ENCODE peak calls at places on chromosomes 1 and 21, in nine cellular contexts. Y, F, C, V, N, X, S, A and J are unnamed samples.
A peak's percentile ranks its signal among the peaks of the same experiment; 100 is the strongest.

GRCh38 chr1:94039514-94039870 is 81.5 kb downstream of the ABCA4 start:
- DNase-seq in X (no peak), A (peak; percentile 88), Y (no peak), F (peak; percentile 91), V (peak; percentile 60), N (peak; percentile 48), C (peak; percentile 88), S (peak; percentile 86), J (no peak)

GRCh38 chr1:211648980-211649934 is 26.2 kb downstream of the NEK2 start:
- DNase-seq in A (no peak), F (peak; percentile 55), X (no peak), Y (no peak), S (peak; percentile 47), N (no peak), C (peak; percentile 50), V (peak; percentile 73), J (no peak)

GRCh38 chr1:151720974-151721787 is at the start of gene RIIAD1:
- DNase-seq in V (peak; percentile 93), F (peak; percentile 63), N (no peak), C (peak; percentile 25), S (peak; percentile 61), Y (no peak), X (no peak), A (no peak), J (no peak)

GRCh38 chr1:17101261-17101660 is 18.0 kb downstream of the PADI2 start:
- DNase-seq in Y (no peak), A (no peak), F (no peak), S (no peak), C (no peak), X (no peak), V (no peak), N (no peak), J (no peak)

GRCh38 chr1:93672069-93672468 is 9.6 kb downstream of the BCAR3 start:
- DNase-seq in N (no peak), X (peak; percentile 77), Y (no peak), F (no peak), A (peak; percentile 98), C (peak; percentile 95), V (no peak), S (no peak), J (no peak)

GRCh38 chr1:181192277-181192676 is 103.8 kb downstream of the IER5 start:
- DNase-seq in Y (no peak), N (no peak), A (no peak), C (no peak), V (no peak), X (no peak), F (no peak), S (no peak), J (no peak)

GRCh38 chr1:16727190-16728111 is 12.9 kb upstream of the RNU1-4 start:
- DNase-seq in Y (no peak), C (peak; percentile 67), A (peak; percentile 39), V (peak; percentile 58), X (no peak), F (no peak), S (peak; percentile 63), N (peak; percentile 85), J (no peak)

GRCh38 chr1:21868941-21869454 is 56.9 kb downstream of the LDLRAD2 start:
- DNase-seq in X (no peak), A (no peak), C (no peak), N (no peak), F (no peak), S (no peak), V (no peak), Y (no peak), J (no peak)

GRCh38 chr1:40665335-40666171 is at the start of gene RIMS3:
- DNase-seq in Y (no peak), F (peak; percentile 88), X (peak; percentile 85), V (peak; percentile 98), S (peak; percentile 86), C (peak; percentile 42), A (peak; percentile 53), N (no peak), J (no peak)

GRCh38 chr1:50348449-50349241 is 74.6 kb downstream of the DMRTA2 start:
- DNase-seq in N (peak; percentile 64), V (peak; percentile 74), S (peak; percentile 63), Y (peak; percentile 39), X (no peak), A (peak; percentile 63), F (peak; percentile 84), C (peak; percentile 87), J (peak; percentile 58)

GRCh38 chr1:20194224-20194623 is 7.9 kb upstream of the PLA2G2C start:
- DNase-seq in S (no peak), C (no peak), V (no peak), A (no peak), Y (no peak), N (no peak), F (no peak), X (no peak), J (no peak)

DNA sequence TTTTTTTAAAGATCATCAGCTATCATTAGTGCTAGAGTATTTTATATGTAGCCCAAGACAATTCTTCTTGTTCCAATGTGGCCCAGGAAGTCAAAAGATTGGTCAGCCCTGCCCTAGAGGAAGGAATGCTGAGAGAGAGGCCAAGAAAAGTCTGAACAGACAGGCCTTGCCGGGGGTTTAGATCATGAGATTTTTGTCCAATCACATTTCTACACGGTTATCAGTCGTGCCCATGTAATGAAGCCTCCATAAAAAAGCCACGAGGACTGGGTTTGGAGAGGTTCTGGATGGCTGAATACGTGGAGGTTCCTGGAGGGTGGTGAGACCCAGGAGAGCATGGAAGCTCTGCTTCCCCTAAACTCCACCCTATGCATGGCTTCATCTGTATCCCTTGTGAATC is 24.3 kb upstream of the ENO1 start:
- DNase-seq in F (no peak), S (no peak), A (no peak), Y (no peak), N (peak; percentile 71), V (no peak), C (peak; percentile 60), X (no peak), J (no peak)
- TF ChIP-seq CTCF in F (peak; percentile 17), S (no peak), A (no peak), Y (peak; percentile 4), N (peak; percentile 67), V (no peak), C (peak; percentile 50), X (no peak), J (peak; percentile 39)

DNA sequence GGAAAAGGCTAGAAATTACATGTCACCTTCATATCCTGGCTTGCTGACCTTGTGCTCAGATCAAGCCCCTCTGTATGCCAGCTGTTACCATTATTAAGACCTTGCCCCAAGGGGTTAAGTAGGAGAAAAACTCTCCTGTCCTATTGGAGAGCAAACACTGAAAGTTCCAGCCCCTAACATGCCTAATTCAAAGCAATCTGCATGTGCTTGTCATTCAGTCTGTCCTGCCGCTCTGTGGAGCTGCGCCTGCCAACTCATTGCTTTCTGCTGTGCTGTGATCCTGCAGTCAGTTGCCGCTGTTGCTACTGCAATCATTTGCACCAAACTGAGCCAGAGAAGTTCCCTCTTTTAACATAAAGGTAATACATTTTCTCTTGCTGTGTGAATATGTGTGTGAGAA is 113.4 kb downstream of the DISP1 start:
- DNase-seq in C (peak; percentile 88), N (peak; percentile 42), X (peak; percentile 68), S (peak; percentile 65), V (no peak), F (peak; percentile 91), A (peak; percentile 52), Y (no peak), J (no peak)
- TF ChIP-seq CTCF in C (peak; percentile 41), N (no peak), X (no peak), S (no peak), V (no peak), F (no peak), A (no peak), Y (peak; percentile 1), J (no peak)

DNA sequence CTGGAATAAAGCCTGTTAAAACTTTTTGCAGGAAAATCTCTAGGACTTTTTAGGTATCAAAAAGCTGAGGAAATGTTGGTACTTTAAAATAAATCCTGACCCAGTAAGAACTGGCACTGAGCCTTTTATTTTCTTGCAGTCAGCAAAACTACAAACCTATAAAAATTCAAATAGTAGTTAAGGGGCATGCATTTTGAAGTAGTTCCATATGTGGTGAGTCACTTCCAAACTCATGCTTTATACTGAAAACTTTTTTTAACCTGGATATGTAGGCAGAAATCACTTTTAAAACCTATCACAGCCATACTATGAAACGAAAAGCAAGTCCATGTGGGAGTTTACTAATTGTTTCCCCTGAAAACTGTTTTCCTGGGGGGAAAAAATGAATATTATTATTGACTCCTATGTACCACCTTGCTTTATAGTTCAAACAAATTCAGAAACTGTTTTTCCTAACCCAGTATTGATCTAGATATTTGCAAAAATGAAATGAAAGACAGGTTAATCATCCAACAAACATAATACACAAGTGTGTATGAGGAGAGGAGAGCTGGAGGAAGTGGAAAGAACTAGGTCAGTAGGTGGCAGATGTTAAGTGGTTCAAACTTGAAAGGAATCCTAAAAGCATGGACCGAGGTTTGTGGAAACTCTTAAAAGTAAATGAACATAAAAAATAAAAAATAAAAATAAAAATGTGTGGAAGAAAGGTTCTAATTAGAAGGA is 30.5 kb downstream of the NRIP1 start:
- DNase-seq in Y (no peak), C (peak; percentile 67), F (peak; percentile 25), X (no peak), A (peak; percentile 29), N (peak; percentile 58), V (no peak), S (no peak), J (peak; percentile 53)
- TF ChIP-seq CTCF in Y (no peak), C (peak; percentile 14), F (no peak), X (no peak), A (no peak), N (no peak), V (no peak), S (no peak), J (no peak)

DNA sequence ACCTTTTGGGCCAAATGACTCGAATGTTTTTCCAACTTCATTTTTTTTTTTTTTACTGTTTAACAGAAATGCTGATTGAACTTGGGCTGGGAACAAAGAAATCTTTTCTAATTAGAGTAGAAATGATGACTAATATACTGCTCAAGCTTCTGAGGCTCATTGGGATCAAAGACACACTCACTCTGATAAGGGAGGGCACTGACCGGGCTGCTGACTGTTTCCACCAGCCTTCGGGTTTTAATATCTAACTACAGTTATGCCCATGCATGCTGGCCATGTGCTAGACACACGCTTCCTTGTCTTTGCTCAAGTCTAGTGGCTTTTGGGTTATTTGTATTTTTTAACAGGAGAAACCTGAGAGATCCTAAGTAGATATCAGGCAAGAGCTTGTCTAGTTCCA is 16.8 kb downstream of the ZBTB18 start:
- DNase-seq in A (peak; percentile 25), X (no peak), C (no peak), N (peak; percentile 19), F (no peak), Y (peak; percentile 56), V (no peak), S (no peak), J (no peak)
- TF ChIP-seq CTCF in A (no peak), X (no peak), C (no peak), N (no peak), F (no peak), Y (no peak), V (no peak), S (no peak), J (no peak)

GRCh38 chr1:23081376-23081775 is 62.1 kb downstream of the KDM1A start:
- DNase-seq in X (no peak), Y (no peak), A (no peak), N (no peak), S (peak; percentile 22), V (no peak), C (peak; percentile 30), F (peak; percentile 11), J (no peak)
- TF ChIP-seq CTCF in X (no peak), Y (peak; percentile 28), A (no peak), N (peak; percentile 46), S (peak; percentile 26), V (no peak), C (peak; percentile 44), F (peak; percentile 14), J (peak; percentile 43)